ENCODE peak calls at places on chromosomes 1 and 21, in five cellular contexts. C is heart right ventricle; M is type B pancreatic cell; E is neural crest cell; F is activated naive CD4-positive, alpha-beta T cell treated with anti-CD3 and anti-CD28 coated beads, Interleukin-2, amount 50 U/mL, for 16 hours. L is an unnamed sample.

GRCh38 chr1:158149577-158150269 is 31.0 kb upstream of the CD1D start:
- DNase-seq in C (peak), M (peak), E (peak), F (peak), L (peak)

GRCh38 chr1:89547563-89548485 is 23.2 kb downstream of the LRRC8B start:
- DNase-seq in C (no peak), M (no peak), E (no peak), F (peak), L (no peak)

GRCh38 chr1:214615111-214615510 is 12.1 kb downstream of the CENPF start:
- DNase-seq in C (no peak), M (no peak), E (no peak), F (no peak), L (no peak)

GRCh38 chr21:29146726-29147125 is 16.3 kb downstream of the MAP3K7CL start:
- DNase-seq in C (no peak), M (no peak), E (no peak), F (no peak), L (no peak)

GRCh38 chr1:226657788-226658537 is 81.1 kb downstream of the ITPKB start:
- DNase-seq in C (no peak), M (no peak), E (no peak), F (no peak), L (no peak)

GRCh38 chr1:20446796-20447195 is 39.2 kb downstream of the CAMK2N1 start:
- DNase-seq in C (no peak), M (no peak), E (no peak), F (no peak), L (no peak)

GRCh38 chr1:43835141-43836021 is 98.2 kb upstream of the ARTN start:
- DNase-seq in C (no peak), M (no peak), E (no peak), F (no peak), L (peak)

GRCh38 chr1:48462716-48463285 is 9.2 kb downstream of the SPATA6 start:
- DNase-seq in C (no peak), M (no peak), E (no peak), F (no peak), L (no peak)

GRCh38 chr1:154848983-154849382 is 21.1 kb downstream of the KCNN3 start:
- DNase-seq in C (no peak), M (no peak), E (no peak), F (no peak), L (no peak)

GRCh38 chr1:210441028-210441427 is 112.3 kb downstream of the HHAT start:
- DNase-seq in C (no peak), M (no peak), E (no peak), F (no peak), L (no peak)

GRCh38 chr1:51686450-51686849 is 69.6 kb downstream of the OSBPL9 start:
- DNase-seq in C (no peak), M (no peak), E (no peak), F (no peak), L (no peak)

GRCh38 chr1:13730751-13731482 is 30.9 kb downstream of the PRDM2 start:
- DNase-seq in C (no peak), M (no peak), E (no peak), F (peak), L (no peak)

GRCh38 chr1:27504588-27505419 is 14.8 kb upstream of the WASF2 start:
- DNase-seq in C (peak), M (no peak), E (peak), F (no peak), L (no peak)

GRCh38 chr1:51421961-51422360 is 91.6 kb upstream of the TTC39A start:
- DNase-seq in C (no peak), M (no peak), E (no peak), F (no peak), L (no peak)

GRCh38 chr1:225688345-225688744 is 35.4 kb upstream of the ENAH start:
- DNase-seq in C (no peak), M (no peak), E (no peak), F (no peak), L (no peak)

GRCh38 chr1:24506706-24507422 is 4.2 kb downstream of the RCAN3 start:
- DNase-seq in C (no peak), M (peak), E (no peak), F (no peak), L (no peak)

GRCh38 chr1:22077728-22078127 is 25.2 kb downstream of the CDC42 start:
- DNase-seq in C (no peak), M (no peak), E (no peak), F (no peak), L (no peak)

GRCh38 chr1:42176902-42177519 is 12.5 kb upstream of the GUCA2A start:
- DNase-seq in C (no peak), M (no peak), E (no peak), F (no peak), L (no peak)

GRCh38 chr1:151145158-151146071 is 1.0 kb downstream of the SEMA6C start:
- DNase-seq in C (peak), M (no peak), E (peak), F (peak), L (no peak)

GRCh38 chr21:34037446-34037845 is 35.9 kb upstream of the MRPS6 start:
- DNase-seq in C (no peak), M (no peak), E (no peak), F (no peak), L (peak)

GRCh38 chr21:36104306-36105300 is 30.3 kb upstream of the CBR3 start:
- DNase-seq in C (peak), M (no peak), E (peak), F (peak), L (no peak)

GRCh38 chr21:27301216-27301615 is 334.3 kb upstream of the ADAMTS5 start:
- DNase-seq in C (no peak), M (no peak), E (no peak), F (no peak), L (no peak)

GRCh38 chr1:39871796-39872195 is 11.5 kb downstream of the TRIT1 start:
- DNase-seq in C (no peak), M (no peak), E (no peak), F (no peak), L (no peak)